ENCODE peak calls at places on chromosomes 7 and 10, in nine cellular contexts. H is kidney, U is left ventricle myocardium inferior, Y is mesendoderm, V is H1, C is PC-3, R is fibroblast of pulmonary artery, N is cardiac fibroblast, I is pancreas. K is an unnamed sample.

GRCh38 chr7:129359176-129359575 is 75.1 kb upstream of the STRIP2 start:
- DNase-seq in C (no peak), N (no peak), V (no peak), H (no peak), I (no peak), R (no peak), Y (no peak), U (no peak), K (no peak)

GRCh38 chr7:128880791-128881457 is 18.3 kb downstream of the ATP6V1F start:
- DNase-seq in R (no peak), H (peak; percentile 59), N (no peak), V (no peak), U (peak; percentile 11), Y (no peak), C (no peak), I (peak; percentile 54), K (no peak)

GRCh38 chr10:63470928-63471327 is 5.2 kb upstream of the JMJD1C start:
- DNase-seq in U (no peak), H (no peak), C (no peak), I (no peak), R (no peak), N (no peak), V (no peak), Y (no peak), K (no peak)

GRCh38 chr7:36810476-36810875 is 86.2 kb upstream of the AOAH start:
- DNase-seq in Y (no peak), R (no peak), U (no peak), V (no peak), I (no peak), N (no peak), C (no peak), H (no peak), K (no peak)

GRCh38 chr10:12459776-12460175 is 110.4 kb downstream of the CAMK1D start:
- DNase-seq in H (no peak), I (no peak), N (no peak), C (no peak), U (no peak), R (no peak), V (no peak), Y (no peak), K (no peak)

GRCh38 chr10:58608826-58609225 is 96.2 kb downstream of the BICC1 start:
- DNase-seq in Y (no peak), R (no peak), N (no peak), V (no peak), H (no peak), C (no peak), U (no peak), I (no peak), K (no peak)

GRCh38 chr10:71868192-71868697 is 17.2 kb upstream of the PSAP start:
- DNase-seq in N (peak; percentile 89), Y (no peak), U (peak; percentile 29), C (peak; percentile 43), I (peak; percentile 21), H (peak; percentile 82), R (peak; percentile 72), V (no peak), K (no peak)

GRCh38 chr7:1176891-1177373 is 16.9 kb upstream of the ZFAND2A start:
- DNase-seq in U (peak; percentile 62), Y (peak; percentile 75), I (no peak), N (peak; percentile 83), R (peak; percentile 66), V (peak; percentile 97), H (no peak), C (peak; percentile 86), K (no peak)

GRCh38 chr10:97150191-97150590 is 35.6 kb downstream of the SLIT1 start:
- DNase-seq in R (no peak), I (no peak), C (no peak), N (no peak), U (no peak), H (no peak), V (no peak), Y (no peak), K (no peak)

GRCh38 chr7:10205690-10206089 is 768.0 kb upstream of the PHF14 start:
- DNase-seq in V (no peak), Y (no peak), R (no peak), H (no peak), N (no peak), I (no peak), C (no peak), U (no peak), K (no peak)

GRCh38 chr10:63267414-63268138 is 134.4 kb downstream of the NRBF2 start:
- DNase-seq in C (peak; percentile 98), H (no peak), U (no peak), I (no peak), Y (peak; percentile 91), N (peak; percentile 93), R (peak; percentile 89), V (no peak), K (peak; percentile 20)

GRCh38 chr7:47078241-47078640 is 503.7 kb downstream of the TNS3 start:
- DNase-seq in R (peak; percentile 31), I (no peak), H (no peak), Y (no peak), N (peak; percentile 67), V (no peak), U (no peak), C (no peak), K (no peak)

GRCh38 chr7:68309271-68309670 is 1289.0 kb upstream of the AUTS2 start:
- DNase-seq in N (no peak), H (no peak), U (no peak), Y (peak; percentile 91), I (no peak), V (no peak), R (no peak), C (no peak), K (no peak)

GRCh38 chr7:2607913-2608899 is 23.6 kb upstream of the TTYH3 start:
- DNase-seq in Y (no peak), R (no peak), I (no peak), C (no peak), H (peak; percentile 75), N (no peak), V (no peak), U (no peak), K (no peak)

GRCh38 chr7:6542368-6542767 is 8.9 kb downstream of the GRID2IP start:
- DNase-seq in U (no peak), N (no peak), V (no peak), I (no peak), C (no peak), Y (no peak), H (no peak), R (no peak), K (no peak)

GRCh38 chr7:82230826-82231581 is 212.6 kb downstream of the CACNA2D1 start:
- DNase-seq in C (no peak), I (no peak), R (no peak), V (no peak), U (no peak), N (no peak), Y (no peak), H (no peak), K (no peak)

GRCh38 chr7:72465521-72465920 is 53.4 kb upstream of the CALN1 start:
- DNase-seq in Y (no peak), C (no peak), N (no peak), I (no peak), H (no peak), R (no peak), U (no peak), V (no peak), K (no peak)

GRCh38 chr10:11167233-11167979 is 149.7 kb downstream of the CELF2 start:
- DNase-seq in U (no peak), V (no peak), Y (no peak), H (no peak), I (no peak), N (no peak), C (no peak), R (no peak), K (no peak)
- H3K4me3 ChIP-seq in U (peak overlapping the region; percentile 80), V (no peak overlapping the region), Y (no peak overlapping the region), H (peak overlapping the region; percentile 8), I (no peak overlapping the region), N (no peak overlapping the region), C (no peak overlapping the region), R (no peak overlapping the region), K (no peak overlapping the region)

GRCh38 chr7:64876792-64877713 is 26.0 kb upstream of the ZNF273 start:
- DNase-seq in R (peak; percentile 26), I (no peak), C (no peak), Y (peak; percentile 80), U (peak; percentile 55), N (peak; percentile 20), H (peak; percentile 83), V (peak; percentile 4), K (no peak)
- H3K4me3 ChIP-seq in R (peak overlapping the region; percentile 14), I (no peak overlapping the region), C (no peak overlapping the region), Y (no peak overlapping the region), U (peak overlapping the region; percentile 61), N (no peak overlapping the region), H (peak overlapping the region; percentile 15), V (peak overlapping the region; percentile 48), K (peak overlapping the region; percentile 8)

GRCh38 chr10:124741922-124742417 is 2.2 kb downstream of the FAM53B start:
- DNase-seq in U (no peak), N (no peak), R (no peak), C (no peak), I (no peak), V (no peak), H (peak; percentile 39), Y (peak; percentile 47), K (no peak)
- H3K4me3 ChIP-seq in U (peak overlapping the region; percentile 82), N (no peak overlapping the region), R (peak overlapping the region; percentile 69), C (peak overlapping the region; percentile 92), I (peak overlapping the region; percentile 63), V (peak overlapping the region; percentile 78), H (peak overlapping the region; percentile 62), Y (no peak overlapping the region), K (no peak overlapping the region)

GRCh38 chr7:30164567-30164966 is 29.8 kb downstream of the MTURN start:
- DNase-seq in Y (peak; percentile 75), U (no peak), C (peak; percentile 76), V (no peak), H (no peak), R (peak; percentile 72), I (no peak), N (peak; percentile 77), K (no peak)

GRCh38 chr7:30160329-30160728 is 25.5 kb downstream of the MTURN start:
- DNase-seq in R (no peak), U (no peak), H (no peak), V (no peak), C (no peak), N (no peak), I (no peak), Y (no peak), K (no peak)

GRCh38 chr7:30163231-30163894 is 28.6 kb downstream of the MTURN start:
- DNase-seq in Y (no peak), V (no peak), H (no peak), C (no peak), R (no peak), U (no peak), I (no peak), N (no peak), K (no peak)

GRCh38 chr7:30162133-30162532 is 27.3 kb downstream of the MTURN start:
- DNase-seq in U (no peak), C (no peak), I (no peak), Y (no peak), V (no peak), H (no peak), N (no peak), R (no peak), K (no peak)

DNA sequence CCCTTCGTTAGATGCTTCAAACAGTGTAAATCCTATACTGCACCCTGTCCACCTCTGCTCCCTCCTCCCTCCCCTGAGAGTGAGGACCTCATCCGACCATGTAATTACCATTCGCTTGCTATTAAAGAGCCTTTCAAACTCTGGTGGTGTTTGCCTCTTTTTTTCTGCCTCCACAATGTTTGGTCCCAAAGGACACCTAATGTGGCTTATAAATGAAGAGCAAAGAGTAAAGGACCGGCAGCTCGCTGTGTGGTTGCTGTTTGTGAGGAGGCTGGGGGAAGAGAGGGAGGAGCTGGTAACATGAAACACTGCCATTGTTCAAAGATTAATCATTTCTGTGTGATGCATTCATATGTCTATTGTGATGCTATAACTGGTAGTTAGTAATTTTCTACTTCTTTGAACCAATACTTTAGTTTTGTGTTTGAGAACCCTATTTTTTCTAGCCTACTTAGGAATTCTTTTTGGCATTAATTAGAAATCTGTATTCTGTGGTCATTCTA is 27.9 kb downstream of the MTURN start:
- DNase-seq in R (peak; percentile 65), V (no peak), I (no peak), C (peak; percentile 72), Y (no peak), N (peak; percentile 79), H (no peak), U (no peak), K (no peak)
- H3K4me3 ChIP-seq in R (no peak overlapping the region), V (peak overlapping the region; percentile 40), I (no peak overlapping the region), C (peak overlapping the region; percentile 56), Y (no peak overlapping the region), N (no peak overlapping the region), H (no peak overlapping the region), U (no peak overlapping the region), K (peak overlapping the region; percentile 23)